ENCODE peak calls at places on chromosomes 5 and 9, in seven cellular contexts. U is transverse colon, I is esophagus squamous epithelium, T is stomach, F is HAP-1, E is fibroblast of lung, Q is body of pancreas. P is an unnamed sample.

GRCh38 chr5:59790399-59791130 is 103.0 kb downstream of the PDE4D start:
- DNase-seq in F (no peak), E (peak; percentile 65), T (no peak), I (no peak), U (no peak), Q (no peak), P (peak; percentile 54)

GRCh38 chr5:35815089-35815936 is 41.4 kb upstream of the IL7R start:
- DNase-seq in I (no peak), Q (no peak), E (no peak), T (no peak), U (no peak), F (peak; percentile 19), P (no peak)

GRCh38 chr9:10062629-10063395 is 550.0 kb downstream of the PTPRD start:
- DNase-seq in U (no peak), I (no peak), Q (no peak), E (peak; percentile 74), F (no peak), T (no peak), P (no peak)

GRCh38 chr5:55625913-55626312 is 86.2 kb downstream of the SLC38A9 start:
- DNase-seq in I (no peak), Q (no peak), F (no peak), T (no peak), U (no peak), E (no peak), P (no peak)

GRCh38 chr9:78213696-78214095 is 22.2 kb upstream of the CEP78 start:
- DNase-seq in F (no peak), T (no peak), E (peak; percentile 57), U (no peak), Q (no peak), I (no peak), P (no peak)

GRCh38 chr9:132531187-132531586 is 51.2 kb upstream of the BARHL1 start:
- DNase-seq in U (no peak), Q (no peak), F (peak; percentile 65), I (no peak), E (no peak), T (no peak), P (no peak)

GRCh38 chr5:76986828-76987526 is 34.1 kb downstream of the CRHBP start:
- DNase-seq in F (no peak), Q (no peak), T (no peak), I (no peak), U (no peak), E (no peak), P (no peak)

GRCh38 chr9:135969064-135969683 is 8.0 kb upstream of the UBAC1 start:
- DNase-seq in Q (no peak), F (no peak), I (no peak), U (no peak), E (peak; percentile 53), T (no peak), P (no peak)

GRCh38 chr5:71892641-71893340 is 173.7 kb downstream of the CARTPT start:
- DNase-seq in I (no peak), U (no peak), T (no peak), Q (no peak), E (no peak), F (no peak), P (no peak)

GRCh38 chr9:81521892-81522291 is 167.5 kb downstream of the TLE1 start:
- DNase-seq in E (no peak), F (no peak), Q (no peak), T (no peak), U (no peak), I (no peak), P (no peak)

DNA sequence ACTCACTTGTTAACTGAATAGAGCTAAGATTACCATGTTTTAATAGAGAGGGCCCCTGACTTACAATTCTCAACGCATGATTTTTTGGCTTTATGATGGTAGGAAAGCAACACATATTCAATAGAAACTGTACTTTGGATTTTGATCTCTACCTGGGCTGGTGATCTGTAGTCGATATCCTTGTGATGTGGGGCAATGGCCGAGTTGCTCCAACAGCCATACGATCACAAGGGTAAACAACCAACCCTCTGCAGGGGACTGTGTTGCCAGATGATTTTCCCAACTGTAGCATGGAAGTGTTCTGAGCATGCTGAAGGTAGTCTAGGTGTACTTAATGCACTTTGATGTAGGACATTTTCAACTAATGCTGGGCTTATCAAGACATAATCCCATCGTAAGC is 36.5 kb downstream of the NSUN2 start:
- DNase-seq in F (no peak), Q (no peak), E (no peak), T (no peak), U (no peak), I (no peak), P (no peak)
- H3K36me3 ChIP-seq in F (peaks cover 36% of the 10 kb centered on the region), Q (no peaks in the 10 kb centered on the region), E (peaks cover 7% of the 10 kb centered on the region), T (peaks cover 62% of the 10 kb centered on the region), U (peaks cover 20% of the 10 kb centered on the region), I (peaks cover 58% of the 10 kb centered on the region), P (no peaks in the 10 kb centered on the region)

GRCh38 chr5:37989884-37990283 is 150.0 kb upstream of the GDNF start:
- DNase-seq in U (no peak), I (no peak), T (no peak), Q (no peak), E (no peak), F (no peak), P (no peak)
- H3K36me3 ChIP-seq in U (no peaks in the 10 kb centered on the region), I (no peaks in the 10 kb centered on the region), T (no peaks in the 10 kb centered on the region), Q (no peaks in the 10 kb centered on the region), E (no peaks in the 10 kb centered on the region), F (no peaks in the 10 kb centered on the region), P (no peaks in the 10 kb centered on the region)

DNA sequence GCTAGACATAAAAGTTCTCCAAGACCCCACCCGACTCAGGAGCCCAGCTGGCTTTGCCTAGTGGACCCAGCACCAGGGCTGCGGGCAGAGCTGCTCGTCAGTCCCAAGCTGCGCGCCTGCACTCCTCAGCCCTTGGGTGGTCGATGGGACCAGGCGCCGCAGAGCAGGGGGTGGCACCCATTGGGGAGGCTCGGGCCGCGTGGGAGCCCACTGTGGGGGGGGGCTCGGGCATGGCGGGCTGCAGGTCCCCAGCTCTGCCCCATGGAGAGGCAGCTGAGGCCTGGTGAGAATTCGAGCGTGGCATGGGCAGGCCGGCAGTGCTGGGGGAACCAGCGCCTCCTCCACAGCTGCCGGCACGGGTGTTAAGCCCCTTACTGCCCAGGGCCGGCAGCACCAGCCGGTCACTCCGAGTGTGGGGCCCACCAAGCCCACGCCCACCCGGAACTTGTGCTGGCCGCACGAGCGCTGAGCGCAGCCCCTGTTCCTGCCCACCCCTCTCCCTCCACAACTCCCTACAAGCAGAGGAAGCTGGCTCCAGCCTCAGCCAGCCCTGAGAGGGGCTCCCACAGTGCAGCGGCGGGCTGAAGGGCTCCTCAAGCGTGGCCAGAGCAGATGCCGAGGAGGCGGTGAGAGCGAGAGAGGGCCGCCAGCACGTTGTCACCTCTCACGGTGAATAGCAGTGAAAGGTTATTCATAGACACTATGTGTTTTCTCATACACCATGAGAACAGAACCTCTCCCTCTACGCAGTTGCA is 54.9 kb downstream of the RAPGEF6 start:
- DNase-seq in Q (no peak), I (no peak), F (no peak), E (no peak), T (no peak), U (no peak), P (no peak)
- H3K36me3 ChIP-seq in Q (no peaks in the 10 kb centered on the region), I (peaks cover 20% of the 10 kb centered on the region), F (no peaks in the 10 kb centered on the region), E (no peaks in the 10 kb centered on the region), T (peaks cover 7% of the 10 kb centered on the region), U (no peaks in the 10 kb centered on the region), P (no peaks in the 10 kb centered on the region)

GRCh38 chr5:172097356-172097755 is 90.7 kb downstream of the STK10 start:
- DNase-seq in F (no peak), E (no peak), U (no peak), T (no peak), Q (no peak), I (no peak), P (no peak)
- H3K36me3 ChIP-seq in F (no peaks in the 10 kb centered on the region), E (peaks cover 9% of the 10 kb centered on the region), U (no peaks in the 10 kb centered on the region), T (peaks cover 55% of the 10 kb centered on the region), Q (no peaks in the 10 kb centered on the region), I (peaks cover 24% of the 10 kb centered on the region), P (no peaks in the 10 kb centered on the region)

DNA sequence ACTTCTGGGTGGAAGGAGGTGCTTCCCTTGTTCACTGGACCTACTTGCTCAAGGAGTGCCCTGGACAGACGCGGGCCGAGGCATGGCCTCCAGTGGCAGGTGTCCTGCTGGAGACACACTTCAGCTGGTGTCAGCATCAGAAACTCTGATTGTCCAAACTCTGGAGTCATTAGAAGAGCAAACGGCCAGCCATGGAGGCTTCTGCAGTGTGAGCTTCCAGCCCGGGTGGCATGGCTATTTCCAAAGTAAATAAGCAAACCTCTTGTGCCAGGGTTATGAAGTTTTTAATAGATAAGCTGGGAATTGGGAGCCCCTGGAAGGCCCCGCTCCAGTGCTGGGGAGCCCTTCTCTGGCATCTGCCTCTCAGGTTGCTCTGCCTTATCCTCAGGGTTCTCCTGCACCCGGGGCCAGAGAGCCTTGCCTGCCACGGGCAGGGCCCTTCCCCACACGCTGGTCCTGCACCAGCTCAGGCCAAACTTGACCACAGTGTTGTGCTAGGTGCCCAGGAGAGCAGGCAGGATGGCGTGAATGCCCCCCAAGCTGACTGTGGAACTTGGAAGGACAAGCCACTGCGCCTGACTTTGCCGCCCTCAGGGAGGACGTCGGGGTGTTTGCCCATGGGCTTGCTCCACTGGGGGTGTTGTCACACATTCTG is 285.6 kb downstream of the GADD45G start:
- DNase-seq in F (no peak), E (no peak), T (no peak), U (no peak), I (no peak), Q (no peak), P (no peak)
- H3K36me3 ChIP-seq in F (no peaks in the 10 kb centered on the region), E (no peaks in the 10 kb centered on the region), T (no peaks in the 10 kb centered on the region), U (no peaks in the 10 kb centered on the region), I (no peaks in the 10 kb centered on the region), Q (no peaks in the 10 kb centered on the region), P (no peaks in the 10 kb centered on the region)

GRCh38 chr9:124779368-124780059 is 2.6 kb downstream of the OLFML2A start:
- DNase-seq in E (peak; percentile 97), Q (no peak), I (no peak), T (peak; percentile 23), F (peak; percentile 18), U (no peak), P (peak; percentile 59)

GRCh38 chr9:124780757-124781151 is 3.8 kb downstream of the OLFML2A start:
- DNase-seq in Q (no peak), E (no peak), I (no peak), U (no peak), T (peak; percentile 2), F (no peak), P (peak; percentile 13)

GRCh38 chr9:124778575-124779367 is 1.8 kb downstream of the OLFML2A start:
- DNase-seq in Q (no peak), T (peak; percentile 19), U (no peak), F (peak; percentile 4), E (no peak), I (no peak), P (no peak)

GRCh38 chr9:124781967-124782660 is 5.2 kb downstream of the OLFML2A start:
- DNase-seq in T (peak; percentile 22), U (peak; percentile 4), I (no peak), F (peak; percentile 2), E (no peak), Q (no peak), P (peak; percentile 12)

GRCh38 chr9:124780060-124780756 is 3.3 kb downstream of the OLFML2A start:
- DNase-seq in Q (no peak), E (no peak), U (peak; percentile 13), F (peak; percentile 5), I (no peak), T (peak; percentile 22), P (peak; percentile 51)
- H3K36me3 ChIP-seq in Q (no peaks in the 10 kb centered on the region), E (no peaks in the 10 kb centered on the region), U (no peaks in the 10 kb centered on the region), F (no peaks in the 10 kb centered on the region), I (no peaks in the 10 kb centered on the region), T (no peaks in the 10 kb centered on the region), P (no peaks in the 10 kb centered on the region)

P was measured in uterus.